ENCODE peak calls at places on chromosomes 12 and 14, in nine cellular contexts. One of them, this sample, is unnamed.

GRCh38 chr14:52153939-52154338 is 85.1 kb upstream of the NID2 start:
- ATAC-seq in body of pancreas: no peak
- ATAC-seq in lung: no peak
- ATAC-seq in CD8-positive, alpha-beta T cell: peak; percentile 29
- ATAC-seq in Panc1: no peak
- ATAC-seq in GM12878: no peak
- ATAC-seq in HCT116: no peak
- ATAC-seq in pancreas: no peak
- ATAC-seq in naive thymus-derived CD4-positive, alpha-beta T cell: no peak
- ATAC-seq in this sample: no peak

GRCh38 chr14:100887728-100888335 is 15.7 kb downstream of the RTL1 start:
- ATAC-seq in HCT116: no peak
- ATAC-seq in body of pancreas: no peak
- ATAC-seq in lung: no peak
- ATAC-seq in GM12878: no peak
- ATAC-seq in CD8-positive, alpha-beta T cell: no peak
- ATAC-seq in Panc1: no peak
- ATAC-seq in pancreas: no peak
- ATAC-seq in naive thymus-derived CD4-positive, alpha-beta T cell: no peak
- ATAC-seq in this sample: no peak

GRCh38 chr12:124739953-124740561 is 123.6 kb downstream of the SCARB1 start:
- ATAC-seq in body of pancreas: no peak
- ATAC-seq in GM12878: no peak
- ATAC-seq in naive thymus-derived CD4-positive, alpha-beta T cell: no peak
- ATAC-seq in pancreas: no peak
- ATAC-seq in Panc1: no peak
- ATAC-seq in lung: no peak
- ATAC-seq in HCT116: peak; percentile 30
- ATAC-seq in CD8-positive, alpha-beta T cell: no peak
- ATAC-seq in this sample: no peak

GRCh38 chr14:96205994-96206392 is 1.4 kb downstream of the BDKRB2 start:
- ATAC-seq in body of pancreas: no peak
- ATAC-seq in lung: no peak
- ATAC-seq in naive thymus-derived CD4-positive, alpha-beta T cell: no peak
- ATAC-seq in HCT116: no peak
- ATAC-seq in Panc1: no peak
- ATAC-seq in pancreas: no peak
- ATAC-seq in GM12878: no peak
- ATAC-seq in CD8-positive, alpha-beta T cell: no peak
- ATAC-seq in this sample: no peak

GRCh38 chr12:728781-729180 is 23.6 kb upstream of the WNK1 start:
- ATAC-seq in body of pancreas: no peak
- ATAC-seq in GM12878: no peak
- ATAC-seq in CD8-positive, alpha-beta T cell: peak; percentile 67
- ATAC-seq in lung: no peak
- ATAC-seq in Panc1: no peak
- ATAC-seq in HCT116: no peak
- ATAC-seq in naive thymus-derived CD4-positive, alpha-beta T cell: peak; percentile 87
- ATAC-seq in pancreas: no peak
- ATAC-seq in this sample: no peak

GRCh38 chr12:101647711-101648110 is 49.7 kb upstream of the CHPT1 start:
- ATAC-seq in lung: no peak
- ATAC-seq in pancreas: no peak
- ATAC-seq in body of pancreas: no peak
- ATAC-seq in Panc1: no peak
- ATAC-seq in HCT116: no peak
- ATAC-seq in CD8-positive, alpha-beta T cell: no peak
- ATAC-seq in GM12878: peak; percentile 64
- ATAC-seq in naive thymus-derived CD4-positive, alpha-beta T cell: no peak
- ATAC-seq in this sample: no peak

GRCh38 chr12:3520168-3520567 is 29.2 kb downstream of the PRMT8 start:
- ATAC-seq in GM12878: no peak
- ATAC-seq in naive thymus-derived CD4-positive, alpha-beta T cell: no peak
- ATAC-seq in CD8-positive, alpha-beta T cell: no peak
- ATAC-seq in pancreas: peak; percentile 87
- ATAC-seq in lung: no peak
- ATAC-seq in HCT116: no peak
- ATAC-seq in body of pancreas: no peak
- ATAC-seq in Panc1: no peak
- ATAC-seq in this sample: no peak

GRCh38 chr14:99889268-99889667 is 96.1 kb downstream of the EML1 start:
- ATAC-seq in Panc1: no peak
- ATAC-seq in body of pancreas: no peak
- ATAC-seq in HCT116: no peak
- ATAC-seq in pancreas: no peak
- ATAC-seq in GM12878: no peak
- ATAC-seq in lung: no peak
- ATAC-seq in naive thymus-derived CD4-positive, alpha-beta T cell: no peak
- ATAC-seq in CD8-positive, alpha-beta T cell: no peak
- ATAC-seq in this sample: no peak

GRCh38 chr14:68548194-68549056 is 244.4 kb downstream of the ZFP36L1 start:
- ATAC-seq in HCT116: peak; percentile 77
- ATAC-seq in CD8-positive, alpha-beta T cell: no peak
- ATAC-seq in lung: peak; percentile 64
- ATAC-seq in naive thymus-derived CD4-positive, alpha-beta T cell: no peak
- ATAC-seq in GM12878: no peak
- ATAC-seq in pancreas: peak; percentile 40
- ATAC-seq in body of pancreas: peak; percentile 31
- ATAC-seq in Panc1: peak; percentile 79
- ATAC-seq in this sample: peak; percentile 84

GRCh38 chr12:12051668-12052067 is 19.1 kb upstream of the BCL2L14 start:
- ATAC-seq in body of pancreas: no peak
- ATAC-seq in naive thymus-derived CD4-positive, alpha-beta T cell: no peak
- ATAC-seq in lung: no peak
- ATAC-seq in pancreas: no peak
- ATAC-seq in Panc1: no peak
- ATAC-seq in CD8-positive, alpha-beta T cell: no peak
- ATAC-seq in HCT116: no peak
- ATAC-seq in GM12878: no peak
- ATAC-seq in this sample: no peak

GRCh38 chr12:98007963-98008362 is 507.4 kb upstream of the TMPO start:
- ATAC-seq in body of pancreas: no peak
- ATAC-seq in HCT116: no peak
- ATAC-seq in GM12878: no peak
- ATAC-seq in lung: no peak
- ATAC-seq in pancreas: no peak
- ATAC-seq in CD8-positive, alpha-beta T cell: no peak
- ATAC-seq in naive thymus-derived CD4-positive, alpha-beta T cell: no peak
- ATAC-seq in Panc1: no peak
- ATAC-seq in this sample: no peak

GRCh38 chr12:9115731-9116689 is at the start of gene A2M:
- ATAC-seq in body of pancreas: peak; percentile 69
- ATAC-seq in Panc1: no peak
- ATAC-seq in CD8-positive, alpha-beta T cell: no peak
- ATAC-seq in HCT116: no peak
- ATAC-seq in GM12878: no peak
- ATAC-seq in lung: peak; percentile 76
- ATAC-seq in pancreas: peak; percentile 48
- ATAC-seq in naive thymus-derived CD4-positive, alpha-beta T cell: no peak
- ATAC-seq in this sample: peak; percentile 79

GRCh38 chr12:104588048-104588942 is 131.5 kb downstream of the CHST11 start:
- ATAC-seq in HCT116: peak; percentile 88
- ATAC-seq in naive thymus-derived CD4-positive, alpha-beta T cell: no peak
- ATAC-seq in Panc1: peak; percentile 81
- ATAC-seq in body of pancreas: no peak
- ATAC-seq in CD8-positive, alpha-beta T cell: no peak
- ATAC-seq in GM12878: no peak
- ATAC-seq in pancreas: no peak
- ATAC-seq in lung: no peak
- ATAC-seq in this sample: no peak

GRCh38 chr12:104586325-104587048 is 129.7 kb downstream of the CHST11 start:
- ATAC-seq in pancreas: no peak
- ATAC-seq in naive thymus-derived CD4-positive, alpha-beta T cell: no peak
- ATAC-seq in Panc1: no peak
- ATAC-seq in HCT116: no peak
- ATAC-seq in GM12878: no peak
- ATAC-seq in CD8-positive, alpha-beta T cell: no peak
- ATAC-seq in lung: no peak
- ATAC-seq in body of pancreas: no peak
- ATAC-seq in this sample: no peak

GRCh38 chr12:104590002-104590401 is 133.3 kb downstream of the CHST11 start:
- ATAC-seq in lung: no peak
- ATAC-seq in CD8-positive, alpha-beta T cell: no peak
- ATAC-seq in naive thymus-derived CD4-positive, alpha-beta T cell: no peak
- ATAC-seq in HCT116: no peak
- ATAC-seq in pancreas: no peak
- ATAC-seq in GM12878: no peak
- ATAC-seq in Panc1: no peak
- ATAC-seq in body of pancreas: no peak
- ATAC-seq in this sample: no peak

GRCh38 chr12:104591272-104591940 is 134.7 kb downstream of the CHST11 start:
- ATAC-seq in GM12878: no peak
- ATAC-seq in Panc1: no peak
- ATAC-seq in CD8-positive, alpha-beta T cell: no peak
- ATAC-seq in body of pancreas: no peak
- ATAC-seq in HCT116: no peak
- ATAC-seq in naive thymus-derived CD4-positive, alpha-beta T cell: no peak
- ATAC-seq in pancreas: no peak
- ATAC-seq in lung: no peak
- ATAC-seq in this sample: no peak

DNA sequence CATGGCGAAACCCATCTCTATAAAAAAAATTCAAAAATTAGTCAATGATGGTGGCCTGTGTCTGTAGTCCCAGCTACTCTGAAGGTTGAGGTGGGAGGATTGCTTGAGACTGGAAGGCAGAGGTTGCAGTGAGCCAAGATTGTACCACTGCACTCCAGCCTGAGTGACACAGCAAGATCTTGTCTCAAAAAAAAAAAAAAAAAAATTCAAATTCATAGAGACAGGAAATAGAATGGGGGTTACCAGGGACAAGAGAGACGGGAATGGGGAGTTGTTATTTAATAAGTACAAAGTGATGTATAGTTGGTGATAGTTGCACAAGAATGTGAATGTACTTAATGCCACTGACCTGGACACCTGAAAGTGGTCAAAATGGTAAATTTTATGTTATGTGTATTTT is 132.5 kb downstream of the CHST11 start:
- ATAC-seq in CD8-positive, alpha-beta T cell: no peak
- ATAC-seq in Panc1: no peak
- ATAC-seq in naive thymus-derived CD4-positive, alpha-beta T cell: no peak
- ATAC-seq in pancreas: no peak
- ATAC-seq in body of pancreas: no peak
- ATAC-seq in lung: no peak
- ATAC-seq in HCT116: peak; percentile 0
- ATAC-seq in GM12878: no peak
- ATAC-seq in this sample: no peak
- H3K4me3 ChIP-seq in CD8-positive, alpha-beta T cell: no peak overlapping the region
- H3K4me3 ChIP-seq in Panc1: no peak overlapping the region
- H3K4me3 ChIP-seq in naive thymus-derived CD4-positive, alpha-beta T cell: no peak overlapping the region
- H3K4me3 ChIP-seq in pancreas: no peak overlapping the region
- H3K4me3 ChIP-seq in body of pancreas: no peak overlapping the region
- H3K4me3 ChIP-seq in lung: no peak overlapping the region
- H3K4me3 ChIP-seq in HCT116: no peak overlapping the region
- H3K4me3 ChIP-seq in GM12878: no peak overlapping the region
- H3K4me3 ChIP-seq in this sample: no peak overlapping the region

GRCh38 chr12:68821357-68822188 is 13.6 kb downstream of the MDM2 start:
- ATAC-seq in GM12878: peak; percentile 58
- ATAC-seq in HCT116: no peak
- ATAC-seq in lung: no peak
- ATAC-seq in body of pancreas: no peak
- ATAC-seq in Panc1: peak; percentile 53
- ATAC-seq in naive thymus-derived CD4-positive, alpha-beta T cell: no peak
- ATAC-seq in pancreas: peak; percentile 17
- ATAC-seq in CD8-positive, alpha-beta T cell: no peak
- ATAC-seq in this sample: no peak
- H3K36me3 ChIP-seq in GM12878: peaks cover 56% of the 10 kb centered on the region
- H3K36me3 ChIP-seq in HCT116: peaks cover 55% of the 10 kb centered on the region
- H3K36me3 ChIP-seq in lung: peaks cover 26% of the 10 kb centered on the region
- H3K36me3 ChIP-seq in body of pancreas: peaks cover 44% of the 10 kb centered on the region
- H3K36me3 ChIP-seq in Panc1: peaks cover 49% of the 10 kb centered on the region
- H3K36me3 ChIP-seq in naive thymus-derived CD4-positive, alpha-beta T cell: peaks cover 9% of the 10 kb centered on the region
- H3K36me3 ChIP-seq in pancreas: peaks cover 89% of the 10 kb centered on the region
- H3K36me3 ChIP-seq in CD8-positive, alpha-beta T cell: peaks cover 32% of the 10 kb centered on the region
- H3K36me3 ChIP-seq in this sample: peaks cover 6% of the 10 kb centered on the region

DNA sequence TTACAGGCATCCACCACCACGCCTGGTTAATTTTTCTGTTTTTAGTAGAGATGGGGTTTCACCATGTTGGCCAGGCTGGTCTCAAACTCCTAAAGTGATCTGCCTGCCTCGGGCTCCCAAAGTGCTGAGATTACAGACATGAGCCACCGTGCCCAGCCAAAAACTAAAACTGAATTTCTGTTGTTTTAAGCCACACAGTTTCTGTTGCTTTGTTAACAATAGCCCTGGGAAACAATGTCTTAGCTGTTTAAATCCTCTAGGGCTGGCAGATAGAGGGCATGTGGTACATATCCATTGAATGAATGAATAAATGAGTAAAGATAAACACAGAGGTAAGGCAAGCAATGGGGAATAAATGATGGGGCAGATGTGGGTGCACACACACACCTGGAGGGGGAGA is 8.0 kb upstream of the EIF5 start:
- ATAC-seq in naive thymus-derived CD4-positive, alpha-beta T cell: no peak
- ATAC-seq in Panc1: no peak
- ATAC-seq in lung: no peak
- ATAC-seq in CD8-positive, alpha-beta T cell: no peak
- ATAC-seq in body of pancreas: no peak
- ATAC-seq in HCT116: no peak
- ATAC-seq in pancreas: no peak
- ATAC-seq in GM12878: no peak
- ATAC-seq in this sample: no peak
- H3K4me3 ChIP-seq in naive thymus-derived CD4-positive, alpha-beta T cell: no peak overlapping the region
- H3K4me3 ChIP-seq in Panc1: no peak overlapping the region
- H3K4me3 ChIP-seq in lung: no peak overlapping the region
- H3K4me3 ChIP-seq in CD8-positive, alpha-beta T cell: no peak overlapping the region
- H3K4me3 ChIP-seq in body of pancreas: no peak overlapping the region
- H3K4me3 ChIP-seq in HCT116: no peak overlapping the region
- H3K4me3 ChIP-seq in pancreas: no peak overlapping the region
- H3K4me3 ChIP-seq in GM12878: no peak overlapping the region
- H3K4me3 ChIP-seq in this sample: no peak overlapping the region

GRCh38 chr12:32743264-32743663 is 12.4 kb downstream of the YARS2 start:
- ATAC-seq in naive thymus-derived CD4-positive, alpha-beta T cell: no peak
- ATAC-seq in GM12878: no peak
- ATAC-seq in body of pancreas: no peak
- ATAC-seq in lung: no peak
- ATAC-seq in Panc1: no peak
- ATAC-seq in HCT116: no peak
- ATAC-seq in CD8-positive, alpha-beta T cell: no peak
- ATAC-seq in pancreas: no peak
- ATAC-seq in this sample: no peak

GRCh38 chr12:32737715-32738114 is 18.0 kb downstream of the YARS2 start:
- ATAC-seq in HCT116: no peak
- ATAC-seq in pancreas: no peak
- ATAC-seq in body of pancreas: no peak
- ATAC-seq in Panc1: no peak
- ATAC-seq in lung: no peak
- ATAC-seq in naive thymus-derived CD4-positive, alpha-beta T cell: no peak
- ATAC-seq in CD8-positive, alpha-beta T cell: no peak
- ATAC-seq in GM12878: no peak
- ATAC-seq in this sample: no peak

GRCh38 chr12:32742133-32742532 is 13.6 kb downstream of the YARS2 start:
- ATAC-seq in body of pancreas: no peak
- ATAC-seq in naive thymus-derived CD4-positive, alpha-beta T cell: no peak
- ATAC-seq in pancreas: no peak
- ATAC-seq in Panc1: no peak
- ATAC-seq in HCT116: no peak
- ATAC-seq in lung: no peak
- ATAC-seq in GM12878: no peak
- ATAC-seq in CD8-positive, alpha-beta T cell: no peak
- ATAC-seq in this sample: no peak

GRCh38 chr12:32736445-32736844 is 19.3 kb downstream of the YARS2 start:
- ATAC-seq in naive thymus-derived CD4-positive, alpha-beta T cell: no peak
- ATAC-seq in HCT116: no peak
- ATAC-seq in pancreas: no peak
- ATAC-seq in body of pancreas: no peak
- ATAC-seq in CD8-positive, alpha-beta T cell: no peak
- ATAC-seq in GM12878: no peak
- ATAC-seq in Panc1: no peak
- ATAC-seq in lung: no peak
- ATAC-seq in this sample: no peak

GRCh38 chr12:32739279-32739678 is 16.4 kb downstream of the YARS2 start:
- ATAC-seq in lung: no peak
- ATAC-seq in HCT116: no peak
- ATAC-seq in pancreas: no peak
- ATAC-seq in Panc1: no peak
- ATAC-seq in GM12878: no peak
- ATAC-seq in CD8-positive, alpha-beta T cell: no peak
- ATAC-seq in body of pancreas: no peak
- ATAC-seq in naive thymus-derived CD4-positive, alpha-beta T cell: no peak
- ATAC-seq in this sample: no peak
- H3K36me3 ChIP-seq in lung: peaks cover 12% of the 10 kb centered on the region
- H3K36me3 ChIP-seq in HCT116: peaks cover 30% of the 10 kb centered on the region
- H3K36me3 ChIP-seq in pancreas: peaks cover 19% of the 10 kb centered on the region
- H3K36me3 ChIP-seq in Panc1: peaks cover 54% of the 10 kb centered on the region
- H3K36me3 ChIP-seq in GM12878: peaks cover 34% of the 10 kb centered on the region
- H3K36me3 ChIP-seq in CD8-positive, alpha-beta T cell: peaks cover 20% of the 10 kb centered on the region
- H3K36me3 ChIP-seq in body of pancreas: peaks cover 16% of the 10 kb centered on the region
- H3K36me3 ChIP-seq in naive thymus-derived CD4-positive, alpha-beta T cell: peaks cover 13% of the 10 kb centered on the region
- H3K36me3 ChIP-seq in this sample: peaks cover 97% of the 10 kb centered on the region

This sample was measured in gastroesophageal sphincter.